ENCODE peak calls at places on chromosomes 4 and X, in seven cellular contexts. B is WERI-Rb-1; Z is left ventricle myocardium inferior; O is activated CD8-positive, alpha-beta T cell treated with anti-CD3 and anti-CD28 coated beads for 36 hours; F is HL-60; E is endodermal cell; S is AG09309. T is an unnamed sample.
A peak's percentile ranks its signal among the peaks of the same experiment; 100 is the strongest.

GRCh38 chr4:174317531-174317930 is 33.8 kb downstream of the CEP44 start:
- DNase-seq in O (no peak), F (no peak), E (no peak), Z (no peak), S (no peak), B (no peak), T (no peak)

GRCh38 chr4:168713193-168713592 is 216.3 kb downstream of the PALLD start:
- DNase-seq in O (no peak), E (no peak), S (no peak), Z (no peak), F (no peak), B (no peak), T (no peak)

GRCh38 chr4:185134176-185134869 is 8.7 kb upstream of the SLC25A4 start:
- DNase-seq in S (peak; percentile 10), B (no peak), F (peak; percentile 18), E (no peak), Z (no peak), O (no peak), T (peak; percentile 69)

GRCh38 chr4:5826437-5827107 is 66.3 kb downstream of the CRMP1 start:
- DNase-seq in Z (no peak), S (no peak), B (no peak), O (no peak), F (no peak), E (no peak), T (no peak)

GRCh38 chr4:112185740-112186670 is 40.8 kb downstream of the FAM241A start:
- DNase-seq in E (no peak), B (no peak), Z (no peak), S (no peak), F (peak; percentile 82), O (no peak), T (no peak)

GRCh38 chr4:163736876-163737275 is 242.4 kb downstream of the TMA16 start:
- DNase-seq in S (no peak), O (no peak), E (no peak), B (no peak), F (no peak), Z (no peak), T (no peak)

GRCh38 chr4:108861339-108861738 is 98.5 kb upstream of the ETNPPL start:
- DNase-seq in Z (no peak), S (no peak), B (no peak), E (peak; percentile 78), F (no peak), O (peak; percentile 13), T (no peak)

GRCh38 chr4:48478273-48478672 is 4.9 kb upstream of the SLC10A4 start:
- DNase-seq in E (no peak), F (no peak), S (no peak), Z (no peak), B (no peak), O (no peak), T (no peak)

GRCh38 chrX:84123585-84123984 is 64.4 kb downstream of the RPS6KA6 start:
- DNase-seq in B (no peak), E (no peak), S (no peak), Z (no peak), O (no peak), F (no peak), T (no peak)

GRCh38 chrX:19566359-19567141 is 51.2 kb upstream of the MAP3K15 start:
- DNase-seq in F (peak; percentile 93), E (no peak), B (no peak), S (peak; percentile 28), Z (no peak), O (peak; percentile 71), T (no peak)

GRCh38 chrX:19563746-19564145 is 48.4 kb upstream of the MAP3K15 start:
- DNase-seq in F (no peak), B (no peak), Z (no peak), S (no peak), O (peak; percentile 14), E (no peak), T (no peak)

GRCh38 chrX:19565605-19566004 is 50.3 kb upstream of the MAP3K15 start:
- DNase-seq in F (no peak), O (no peak), Z (no peak), S (no peak), E (no peak), B (no peak), T (no peak)

GRCh38 chrX:19563327-19563726 is 48.0 kb upstream of the MAP3K15 start:
- DNase-seq in E (no peak), B (no peak), Z (no peak), O (no peak), F (no peak), S (no peak), T (no peak)

DNA sequence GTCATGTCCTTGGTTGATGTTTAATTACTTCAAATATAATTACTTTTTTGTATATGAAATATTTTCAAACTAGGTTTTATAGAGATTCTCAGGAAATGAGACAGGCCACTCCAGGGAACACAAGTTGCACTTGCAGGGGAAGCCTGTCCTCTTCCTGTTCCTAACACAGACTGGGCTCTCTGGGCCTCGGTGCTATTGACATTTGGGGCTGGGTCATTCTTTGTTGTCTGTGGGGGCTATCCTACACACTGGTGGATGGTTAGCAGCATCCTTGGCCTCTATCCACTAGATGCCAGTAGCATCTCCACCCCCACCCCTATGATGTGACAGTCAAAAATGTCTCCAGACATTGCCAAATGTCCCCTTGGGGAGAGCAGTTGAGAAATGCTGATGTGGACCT is 49.3 kb upstream of the MAP3K15 start:
- DNase-seq in O (no peak), S (no peak), B (no peak), F (no peak), E (no peak), Z (no peak), T (no peak)
- TF ChIP-seq CTCF in O (no peak), S (no peak), B (no peak), F (no peak), E (no peak), Z (no peak), T (no peak)

GRCh38 chr4:146510942-146511341 is 10.8 kb downstream of the SLC10A7 start:
- DNase-seq in Z (no peak), O (no peak), E (no peak), B (no peak), S (no peak), F (no peak), T (no peak)
- TF ChIP-seq CTCF in Z (no peak), O (no peak), E (peak; percentile 60), B (no peak), S (no peak), F (no peak), T (no peak)

GRCh38 chr4:184114431-184114830 is 103.2 kb downstream of the ENPP6 start:
- DNase-seq in E (no peak), S (no peak), O (no peak), F (no peak), Z (no peak), B (no peak), T (no peak)

GRCh38 chr4:184118516-184118915 is 99.2 kb downstream of the ENPP6 start:
- DNase-seq in O (no peak), B (no peak), S (no peak), F (no peak), E (no peak), Z (no peak), T (no peak)

GRCh38 chr4:184117662-184118199 is 99.9 kb downstream of the ENPP6 start:
- DNase-seq in E (no peak), F (no peak), S (no peak), B (no peak), O (no peak), Z (no peak), T (no peak)

GRCh38 chr4:184112006-184112550 is 105.6 kb downstream of the ENPP6 start:
- DNase-seq in S (no peak), E (no peak), O (no peak), F (no peak), B (no peak), Z (no peak), T (no peak)

GRCh38 chr4:184115399-184115798 is 102.3 kb downstream of the ENPP6 start:
- DNase-seq in S (no peak), E (no peak), Z (no peak), B (no peak), O (no peak), F (no peak), T (no peak)
- TF ChIP-seq CTCF in S (no peak), E (peak; percentile 30), Z (no peak), B (no peak), O (no peak), F (no peak), T (no peak)

DNA sequence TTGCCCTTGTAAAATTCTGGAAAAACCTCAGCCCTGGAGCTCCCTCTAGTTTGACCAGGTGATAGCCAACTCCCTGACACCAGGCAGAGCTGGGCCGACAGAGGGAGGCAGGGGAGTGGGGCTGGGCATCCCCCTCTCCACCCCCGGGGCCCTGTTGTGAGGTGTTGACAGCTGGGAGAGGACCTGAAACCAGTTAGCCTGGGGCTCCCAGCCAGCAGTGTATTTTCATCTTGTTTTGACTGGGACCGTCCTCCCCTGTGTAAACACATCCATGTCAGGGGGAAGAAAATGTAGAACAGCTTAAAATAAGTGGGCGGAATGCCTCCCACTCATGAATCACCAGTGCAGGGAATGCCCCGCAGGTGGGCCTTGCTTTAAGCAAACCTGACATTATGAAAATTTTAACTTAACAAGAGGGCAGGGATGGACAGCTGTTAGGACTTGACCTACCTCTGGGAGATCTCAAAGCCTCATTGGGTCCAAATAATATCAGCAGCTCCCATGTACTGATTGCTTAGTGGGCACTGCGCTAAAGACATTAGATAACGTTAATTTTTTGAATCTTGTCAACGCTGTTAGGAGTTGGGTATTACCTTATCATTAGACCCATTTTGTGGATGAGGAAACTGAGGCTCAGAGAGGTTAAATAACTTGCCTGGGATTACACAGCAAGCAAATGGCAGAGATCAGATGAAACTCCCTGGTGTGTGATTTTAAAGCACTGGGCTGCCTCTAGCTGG is 45.9 kb downstream of the TSC22D3 start:
- DNase-seq in B (no peak), F (no peak), E (peak; percentile 91), Z (peak; percentile 58), S (no peak), O (peak; percentile 34), T (peak; percentile 39)
- TF ChIP-seq CTCF in B (no peak), F (no peak), E (peak; percentile 44), Z (no peak), S (no peak), O (no peak), T (no peak)

GRCh38 chr4:159508917-159509500 is 406.1 kb downstream of the RAPGEF2 start:
- DNase-seq in E (no peak), F (no peak), O (no peak), S (no peak), Z (no peak), B (no peak), T (no peak)
- TF ChIP-seq CTCF in E (no peak), F (no peak), O (no peak), S (no peak), Z (no peak), B (no peak), T (no peak)

GRCh38 chrX:52265713-52266112 is 81.0 kb downstream of the MAGED4 start:
- DNase-seq in O (no peak), S (no peak), F (no peak), Z (no peak), E (no peak), B (no peak), T (no peak)

GRCh38 chrX:52270453-52271116 is 85.9 kb downstream of the MAGED4 start:
- DNase-seq in F (no peak), B (no peak), Z (no peak), E (no peak), S (no peak), O (no peak), T (no peak)

DNA sequence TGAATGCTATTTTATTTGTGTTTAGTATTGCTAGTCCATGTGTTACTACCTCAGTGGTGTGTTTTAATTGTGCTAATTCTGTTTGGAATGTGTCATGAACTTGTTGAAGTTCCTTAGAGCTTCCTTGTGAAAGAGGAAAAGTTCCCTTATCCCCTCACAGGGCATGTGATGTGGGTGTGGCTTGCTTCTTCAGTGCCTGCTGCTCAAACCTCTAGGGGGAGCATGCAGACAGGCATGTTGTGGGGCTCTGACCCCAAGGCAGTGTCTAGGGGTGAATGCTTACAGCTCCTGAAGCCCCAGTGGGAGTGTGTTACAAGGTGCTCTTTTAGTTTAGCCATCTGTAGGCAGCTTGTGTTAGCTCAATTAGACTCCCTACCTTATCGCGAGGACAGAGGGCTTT is 86.5 kb downstream of the MAGED4 start:
- DNase-seq in F (no peak), S (no peak), B (peak; percentile 18), E (peak; percentile 69), O (peak; percentile 8), Z (no peak), T (no peak)
- TF ChIP-seq CTCF in F (no peak), S (peak; percentile 30), B (peak; percentile 41), E (peak; percentile 69), O (no peak), Z (no peak), T (peak; percentile 26)